ENCODE peak calls at places on chromosome 19, in nine cellular contexts. U is Panc1; K is neural crest cell; Y is fibroblast of pulmonary artery; A is CD8-positive, alpha-beta T cell; D is choroid plexus epithelial cell; B is PC-3; Q is IMR-90; J is GM12864. H is an unnamed sample.

GRCh38 chr19:2775556-2776430 is 7.3 kb downstream of the SGTA start:
- DNase-seq in U (no peak), K (no peak), Y (peak), A (peak), D (peak), B (no peak), Q (peak), J (no peak), H (no peak)

GRCh38 chr19:13506550-13506878 is 235 bp upstream of the CACNA1A start:
- DNase-seq in U (no peak), K (no peak), Y (no peak), A (no peak), D (no peak), B (no peak), Q (peak), J (no peak), H (no peak)

GRCh38 chr19:11041966-11042627 is 47.2 kb upstream of the LDLR start:
- DNase-seq in U (no peak), K (no peak), Y (no peak), A (no peak), D (no peak), B (peak), Q (no peak), J (no peak), H (no peak)

GRCh38 chr19:16620018-16620417 is 8.0 kb downstream of the MED26 start:
- DNase-seq in U (no peak), K (no peak), Y (no peak), A (no peak), D (no peak), B (no peak), Q (no peak), J (no peak), H (no peak)

GRCh38 chr19:57351867-57352266 is 796 bp downstream of the ZNF304 start:
- DNase-seq in U (no peak), K (no peak), Y (no peak), A (no peak), D (peak), B (no peak), Q (peak), J (no peak), H (no peak)

GRCh38 chr19:4807188-4807587 is 15.7 kb downstream of the FEM1A start:
- DNase-seq in U (no peak), K (no peak), Y (no peak), A (no peak), D (no peak), B (no peak), Q (no peak), J (no peak), H (no peak)

GRCh38 chr19:5985098-5985783 is 7.3 kb upstream of the RANBP3 start:
- DNase-seq in U (no peak), K (no peak), Y (peak), A (no peak), D (peak), B (peak), Q (peak), J (no peak), H (no peak)

GRCh38 chr19:40366697-40367561 is 18.4 kb downstream of the PLD3 start:
- DNase-seq in U (no peak), K (peak), Y (peak), A (no peak), D (peak), B (no peak), Q (peak), J (no peak), H (peak)

GRCh38 chr19:55454787-55455243 is 6.6 kb downstream of the ISOC2 start:
- DNase-seq in U (no peak), K (peak), Y (peak), A (peak), D (peak), B (peak), Q (peak), J (no peak), H (peak)

GRCh38 chr19:4539697-4540581 is at the start of gene LRG1:
- DNase-seq in U (no peak), K (no peak), Y (peak), A (no peak), D (peak), B (no peak), Q (no peak), J (peak), H (no peak)

GRCh38 chr19:3512562-3512961 is 6.5 kb downstream of the FZR1 start:
- DNase-seq in U (no peak), K (no peak), Y (no peak), A (no peak), D (no peak), B (no peak), Q (no peak), J (no peak), H (no peak)

GRCh38 chr19:30635026-30635985 is 263.1 kb downstream of the ZNF536 start:
- DNase-seq in U (no peak), K (no peak), Y (no peak), A (no peak), D (no peak), B (no peak), Q (no peak), J (no peak), H (no peak)

GRCh38 chr19:3618144-3618810 is 8.3 kb downstream of the CACTIN start:
- DNase-seq in U (no peak), K (peak), Y (peak), A (peak), D (peak), B (peak), Q (peak), J (no peak), H (peak)

GRCh38 chr19:3981373-3981735 is 3.9 kb downstream of the EEF2 start:
- DNase-seq in U (no peak), K (no peak), Y (no peak), A (no peak), D (no peak), B (no peak), Q (no peak), J (no peak), H (no peak)

GRCh38 chr19:5036733-5037681 is 68.1 kb downstream of the KDM4B start:
- DNase-seq in U (no peak), K (no peak), Y (peak), A (no peak), D (peak), B (no peak), Q (peak), J (no peak), H (peak)

GRCh38 chr19:5957132-5957531 is 20.8 kb downstream of the RANBP3 start:
- DNase-seq in U (no peak), K (no peak), Y (no peak), A (no peak), D (no peak), B (no peak), Q (peak), J (no peak), H (no peak)

GRCh38 chr19:51181913-51182419 is 39.9 kb downstream of the SIGLEC7 start:
- DNase-seq in U (no peak), K (no peak), Y (no peak), A (no peak), D (peak), B (no peak), Q (no peak), J (no peak), H (no peak)
- TF ChIP-seq CTCF in U (no peak), K (no peak), Y (no peak), A (no peak), D (no peak), B (no peak), Q (no peak), J (no peak), H (no peak)

GRCh38 chr19:23436944-23437343 is 41.7 kb upstream of the ZNF91 start:
- DNase-seq in U (no peak), K (no peak), Y (no peak), A (no peak), D (no peak), B (peak), Q (no peak), J (no peak), H (no peak)
- TF ChIP-seq CTCF in U (no peak), K (peak), Y (peak), A (no peak), D (peak), B (no peak), Q (no peak), J (peak), H (no peak)

GRCh38 chr19:17997969-17998826 is 9.8 kb upstream of the ARRDC2 start:
- DNase-seq in U (no peak), K (no peak), Y (no peak), A (no peak), D (no peak), B (peak), Q (peak), J (no peak), H (no peak)

GRCh38 chr19:18000981-18001836 is 6.8 kb upstream of the ARRDC2 start:
- DNase-seq in U (no peak), K (no peak), Y (peak), A (peak), D (peak), B (peak), Q (peak), J (peak), H (peak)

GRCh38 chr19:17998827-17999150 is 9.2 kb upstream of the ARRDC2 start:
- DNase-seq in U (no peak), K (no peak), Y (no peak), A (no peak), D (no peak), B (no peak), Q (no peak), J (no peak), H (no peak)

GRCh38 chr19:18000480-18000980 is 7.4 kb upstream of the ARRDC2 start:
- DNase-seq in U (no peak), K (no peak), Y (no peak), A (no peak), D (no peak), B (no peak), Q (no peak), J (no peak), H (no peak)

GRCh38 chr19:17999685-18000479 is 8.1 kb upstream of the ARRDC2 start:
- DNase-seq in U (no peak), K (no peak), Y (no peak), A (no peak), D (no peak), B (no peak), Q (no peak), J (no peak), H (no peak)
- TF ChIP-seq CTCF in U (no peak), K (no peak), Y (no peak), A (no peak), D (no peak), B (no peak), Q (no peak), J (no peak), H (no peak)

GRCh38 chr19:48619692-48620565 is 623 bp downstream of the SPHK2 start:
- DNase-seq in U (no peak), K (no peak), Y (no peak), A (no peak), D (no peak), B (no peak), Q (no peak), J (no peak), H (no peak)
- TF ChIP-seq CTCF in U (no peak), K (no peak), Y (no peak), A (no peak), D (peak), B (no peak), Q (peak), J (no peak), H (no peak)

DNA sequence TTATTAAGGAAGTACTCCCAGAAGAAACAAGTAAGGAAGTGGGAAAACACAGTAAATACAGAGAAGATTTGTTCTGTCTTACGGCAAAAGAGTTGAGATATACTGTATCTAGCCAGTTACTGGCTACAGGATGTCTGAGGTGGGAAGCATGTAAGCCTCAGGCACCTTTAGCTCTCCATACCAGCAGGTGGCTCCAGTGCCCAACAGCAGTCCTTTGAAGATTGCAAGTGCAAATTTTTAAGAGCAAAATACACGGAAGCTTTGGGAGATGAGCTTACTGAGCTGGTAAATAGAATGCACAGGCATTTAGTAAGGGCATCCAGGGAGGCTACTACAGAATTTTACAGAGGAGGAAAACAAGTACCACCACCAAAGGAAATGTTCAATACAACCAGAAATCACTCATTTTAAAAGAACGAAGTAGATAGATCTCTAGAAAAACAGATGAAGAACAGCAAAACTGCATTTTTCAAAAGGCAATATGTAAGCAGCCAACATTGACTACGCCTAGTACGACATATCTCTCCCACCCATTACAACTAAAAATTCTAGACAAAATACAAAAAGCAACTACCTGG is 57.9 kb upstream of the VSTM2B start:
- DNase-seq in U (no peak), K (no peak), Y (peak), A (peak), D (peak), B (peak), Q (peak), J (no peak), H (no peak)
- TF ChIP-seq CTCF in U (peak), K (peak), Y (peak), A (no peak), D (no peak), B (peak), Q (peak), J (peak), H (no peak)

GRCh38 chr19:17754634-17755532 is 3.6 kb downstream of the FCHO1 start:
- DNase-seq in U (no peak), K (no peak), Y (no peak), A (no peak), D (no peak), B (no peak), Q (no peak), J (peak), H (no peak)
- TF ChIP-seq CTCF in U (no peak), K (no peak), Y (no peak), A (no peak), D (no peak), B (no peak), Q (no peak), J (peak), H (peak)

GRCh38 chr19:23996549-23996948 is 81.9 kb downstream of the ZNF726 start:
- DNase-seq in U (no peak), K (no peak), Y (no peak), A (no peak), D (peak), B (peak), Q (no peak), J (no peak), H (no peak)
- TF ChIP-seq CTCF in U (peak), K (peak), Y (peak), A (peak), D (peak), B (peak), Q (peak), J (peak), H (peak)

DNA sequence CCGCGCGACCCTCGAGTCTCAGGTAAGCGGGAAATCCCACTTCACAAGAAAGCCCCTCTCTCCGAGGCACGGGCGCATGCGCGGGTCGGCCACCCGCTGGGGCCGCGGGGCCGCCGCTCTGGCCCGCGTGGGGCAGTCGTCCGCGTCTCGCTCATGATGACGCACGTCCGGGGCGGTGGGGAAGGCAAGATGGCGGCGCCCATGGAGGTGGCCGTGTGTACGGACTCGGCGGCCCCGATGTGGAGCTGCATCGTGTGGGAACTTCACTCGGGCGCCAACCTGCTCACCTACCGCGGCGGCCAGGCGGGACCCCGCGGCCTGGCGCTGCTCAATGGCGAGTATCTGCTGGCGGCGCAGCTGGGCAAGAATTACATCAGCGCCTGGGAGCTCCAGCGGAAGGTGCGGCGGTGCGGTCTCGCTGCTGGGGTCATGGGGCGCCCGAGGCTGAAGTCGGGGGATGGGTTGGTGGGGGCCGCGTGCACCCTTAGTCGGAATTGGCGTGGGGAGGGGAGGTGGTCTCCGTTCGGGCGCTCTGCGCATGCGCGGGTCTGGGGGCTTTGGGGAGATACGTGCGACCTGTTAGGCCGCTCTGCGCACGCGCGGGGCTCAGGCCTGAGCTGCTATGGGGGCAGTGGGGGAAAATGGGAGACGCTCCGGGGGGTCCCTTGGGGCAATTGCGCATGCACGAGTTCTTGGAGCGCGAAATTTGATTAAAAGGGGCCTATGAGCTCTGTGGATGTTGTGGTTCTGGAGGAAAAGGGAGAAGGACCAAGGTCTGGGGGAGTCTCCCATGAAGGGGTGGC is at the start of gene WDR18:
- DNase-seq in U (peak), K (peak), Y (peak), A (peak), D (peak), B (peak), Q (peak), J (peak), H (peak)
- TF ChIP-seq CTCF in U (no peak), K (no peak), Y (no peak), A (no peak), D (no peak), B (no peak), Q (peak), J (peak), H (no peak)